ENCODE peak calls at places on chromosomes 11 and 22, in six cellular contexts. One of them, this sample, is unnamed.

GRCh38 chr11:86523738-86524602 is 148.4 kb downstream of the ME3 start:
- DNase-seq in WTC11: no peak
- DNase-seq in NCI-H345: no peak
- DNase-seq in amniotic epithelial cell: peak; percentile 97
- DNase-seq in Peyer's patch: no peak
- DNase-seq in PC-9: peak; percentile 100
- DNase-seq in this sample: no peak

GRCh38 chr11:95715777-95716241 is 73.8 kb downstream of the FAM76B start:
- DNase-seq in amniotic epithelial cell: peak; percentile 46
- DNase-seq in Peyer's patch: peak; percentile 80
- DNase-seq in PC-9: no peak
- DNase-seq in WTC11: no peak
- DNase-seq in NCI-H345: no peak
- DNase-seq in this sample: no peak

GRCh38 chr11:15967166-15967565 is 389.2 kb downstream of the SOX6 start:
- DNase-seq in WTC11: no peak
- DNase-seq in PC-9: peak; percentile 80
- DNase-seq in Peyer's patch: peak; percentile 73
- DNase-seq in amniotic epithelial cell: no peak
- DNase-seq in NCI-H345: peak; percentile 19
- DNase-seq in this sample: no peak

GRCh38 chr11:68374531-68374930 is 62.1 kb downstream of the LRP5 start:
- DNase-seq in amniotic epithelial cell: peak; percentile 25
- DNase-seq in Peyer's patch: no peak
- DNase-seq in PC-9: no peak
- DNase-seq in NCI-H345: no peak
- DNase-seq in WTC11: no peak
- DNase-seq in this sample: no peak

GRCh38 chr22:36252754-36253522 is at the start of gene APOL1:
- DNase-seq in PC-9: no peak
- DNase-seq in WTC11: no peak
- DNase-seq in Peyer's patch: peak; percentile 79
- DNase-seq in NCI-H345: no peak
- DNase-seq in amniotic epithelial cell: peak; percentile 57
- DNase-seq in this sample: peak; percentile 68

GRCh38 chr22:36439481-36440271 is 41.8 kb downstream of the TXN2 start:
- DNase-seq in Peyer's patch: peak; percentile 72
- DNase-seq in WTC11: no peak
- DNase-seq in NCI-H345: no peak
- DNase-seq in PC-9: peak; percentile 78
- DNase-seq in amniotic epithelial cell: peak; percentile 88
- DNase-seq in this sample: no peak

GRCh38 chr22:47176573-47177333 is 414.3 kb downstream of the TBC1D22A start:
- DNase-seq in amniotic epithelial cell: no peak
- DNase-seq in WTC11: no peak
- DNase-seq in PC-9: no peak
- DNase-seq in NCI-H345: no peak
- DNase-seq in Peyer's patch: peak; percentile 43
- DNase-seq in this sample: no peak

GRCh38 chr11:115784796-115785521 is 280.7 kb upstream of the CADM1 start:
- DNase-seq in NCI-H345: peak; percentile 74
- DNase-seq in WTC11: no peak
- DNase-seq in amniotic epithelial cell: no peak
- DNase-seq in Peyer's patch: no peak
- DNase-seq in PC-9: no peak
- DNase-seq in this sample: no peak

GRCh38 chr22:18000441-18001039 is 23.8 kb downstream of the MICAL3 start:
- DNase-seq in WTC11: peak; percentile 32
- DNase-seq in amniotic epithelial cell: no peak
- DNase-seq in PC-9: no peak
- DNase-seq in NCI-H345: no peak
- DNase-seq in Peyer's patch: peak; percentile 48
- DNase-seq in this sample: peak; percentile 12

GRCh38 chr22:22061085-22062077 is 78.8 kb upstream of the TOP3B start:
- DNase-seq in Peyer's patch: no peak
- DNase-seq in amniotic epithelial cell: peak; percentile 87
- DNase-seq in WTC11: no peak
- DNase-seq in NCI-H345: no peak
- DNase-seq in PC-9: no peak
- DNase-seq in this sample: no peak

GRCh38 chr11:40230821-40231220 is 1228.6 kb downstream of the LRRC4C start:
- DNase-seq in WTC11: no peak
- DNase-seq in NCI-H345: no peak
- DNase-seq in PC-9: no peak
- DNase-seq in Peyer's patch: no peak
- DNase-seq in amniotic epithelial cell: no peak
- DNase-seq in this sample: no peak

GRCh38 chr11:72037554-72038311 is 39.0 kb downstream of the IL18BP start:
- DNase-seq in PC-9: no peak
- DNase-seq in amniotic epithelial cell: no peak
- DNase-seq in NCI-H345: peak; percentile 53
- DNase-seq in Peyer's patch: no peak
- DNase-seq in WTC11: no peak
- DNase-seq in this sample: no peak

GRCh38 chr22:36323182-36323854 is 64.4 kb downstream of the MYH9 start:
- DNase-seq in PC-9: no peak
- DNase-seq in WTC11: no peak
- DNase-seq in Peyer's patch: peak; percentile 64
- DNase-seq in NCI-H345: no peak
- DNase-seq in amniotic epithelial cell: peak; percentile 46
- DNase-seq in this sample: no peak

GRCh38 chr22:26697151-26697550 is 39.8 kb downstream of the MIAT start:
- DNase-seq in WTC11: no peak
- DNase-seq in amniotic epithelial cell: no peak
- DNase-seq in NCI-H345: no peak
- DNase-seq in PC-9: no peak
- DNase-seq in Peyer's patch: no peak
- DNase-seq in this sample: no peak

GRCh38 chr11:8809605-8810272 is 101.2 kb upstream of the AKIP1 start:
- DNase-seq in WTC11: no peak
- DNase-seq in PC-9: no peak
- DNase-seq in Peyer's patch: no peak
- DNase-seq in amniotic epithelial cell: no peak
- DNase-seq in NCI-H345: no peak
- DNase-seq in this sample: no peak

GRCh38 chr22:32803020-32803758 is 1.7 kb downstream of the TIMP3 start:
- DNase-seq in WTC11: no peak
- DNase-seq in Peyer's patch: no peak
- DNase-seq in amniotic epithelial cell: no peak
- DNase-seq in NCI-H345: no peak
- DNase-seq in PC-9: peak; percentile 69
- DNase-seq in this sample: no peak

GRCh38 chr11:2400761-2401435 is 348 bp downstream of the TSSC4 start:
- DNase-seq in NCI-H345: no peak
- DNase-seq in PC-9: no peak
- DNase-seq in amniotic epithelial cell: no peak
- DNase-seq in Peyer's patch: no peak
- DNase-seq in WTC11: no peak
- DNase-seq in this sample: no peak

GRCh38 chr11:70556884-70557741 is 158.8 kb downstream of the CTTN start:
- DNase-seq in WTC11: no peak
- DNase-seq in Peyer's patch: peak; percentile 82
- DNase-seq in NCI-H345: no peak
- DNase-seq in amniotic epithelial cell: no peak
- DNase-seq in PC-9: peak; percentile 90
- DNase-seq in this sample: no peak

GRCh38 chr11:75338516-75339218 is 12.8 kb downstream of the ARRB1 start:
- DNase-seq in WTC11: no peak
- DNase-seq in NCI-H345: no peak
- DNase-seq in amniotic epithelial cell: peak; percentile 66
- DNase-seq in Peyer's patch: no peak
- DNase-seq in PC-9: no peak
- DNase-seq in this sample: no peak

This sample was measured in CD4-positive, alpha-beta memory T cell.